ENCODE peak calls at places on chromosome 2, in seven cellular contexts. One of them, this sample, is unnamed.

GRCh38 chr2:154338359-154338967 is 360.0 kb upstream of the KCNJ3 start:
- DNase-seq in activated CD4-positive, alpha-beta T cell treated with anti-CD3 and anti-CD28 coated beads, Interleukin-2, amount 50 U/mL, for 24 hours: no peak
- DNase-seq in nucleus accumbens: no peak
- DNase-seq in sigmoid colon: no peak
- DNase-seq in posterior vena cava: no peak
- DNase-seq in nephron progenitor cell: no peak
- DNase-seq in Calu3: no peak
- DNase-seq in this sample: no peak

GRCh38 chr2:218882463-218882821 is 1.8 kb downstream of the WNT10A start:
- DNase-seq in sigmoid colon: no peak
- DNase-seq in Calu3: no peak
- DNase-seq in activated CD4-positive, alpha-beta T cell treated with anti-CD3 and anti-CD28 coated beads, Interleukin-2, amount 50 U/mL, for 24 hours: no peak
- DNase-seq in posterior vena cava: no peak
- DNase-seq in nephron progenitor cell: no peak
- DNase-seq in nucleus accumbens: no peak
- DNase-seq in this sample: no peak

GRCh38 chr2:13533524-13533922 is 816.8 kb downstream of the TRIB2 start:
- DNase-seq in posterior vena cava: peak; percentile 32
- DNase-seq in Calu3: peak; percentile 56
- DNase-seq in sigmoid colon: no peak
- DNase-seq in nephron progenitor cell: no peak
- DNase-seq in nucleus accumbens: no peak
- DNase-seq in activated CD4-positive, alpha-beta T cell treated with anti-CD3 and anti-CD28 coated beads, Interleukin-2, amount 50 U/mL, for 24 hours: no peak
- DNase-seq in this sample: no peak

GRCh38 chr2:38722271-38723115 is 28.7 kb downstream of the SRSF7 start:
- DNase-seq in posterior vena cava: no peak
- DNase-seq in nephron progenitor cell: no peak
- DNase-seq in nucleus accumbens: no peak
- DNase-seq in activated CD4-positive, alpha-beta T cell treated with anti-CD3 and anti-CD28 coated beads, Interleukin-2, amount 50 U/mL, for 24 hours: peak; percentile 77
- DNase-seq in Calu3: no peak
- DNase-seq in sigmoid colon: no peak
- DNase-seq in this sample: no peak

GRCh38 chr2:8076453-8077284 is 605.2 kb upstream of the ID2 start:
- DNase-seq in sigmoid colon: no peak
- DNase-seq in Calu3: no peak
- DNase-seq in posterior vena cava: no peak
- DNase-seq in activated CD4-positive, alpha-beta T cell treated with anti-CD3 and anti-CD28 coated beads, Interleukin-2, amount 50 U/mL, for 24 hours: no peak
- DNase-seq in nephron progenitor cell: no peak
- DNase-seq in nucleus accumbens: no peak
- DNase-seq in this sample: no peak

GRCh38 chr2:148874868-148875341 is at the start of gene KIF5C:
- DNase-seq in Calu3: peak; percentile 91
- DNase-seq in posterior vena cava: peak; percentile 92
- DNase-seq in activated CD4-positive, alpha-beta T cell treated with anti-CD3 and anti-CD28 coated beads, Interleukin-2, amount 50 U/mL, for 24 hours: peak; percentile 88
- DNase-seq in sigmoid colon: peak; percentile 90
- DNase-seq in nucleus accumbens: peak; percentile 94
- DNase-seq in nephron progenitor cell: peak; percentile 92
- DNase-seq in this sample: no peak

GRCh38 chr2:202689459-202689858 is 54.7 kb downstream of the FAM117B start:
- DNase-seq in nephron progenitor cell: no peak
- DNase-seq in sigmoid colon: no peak
- DNase-seq in posterior vena cava: no peak
- DNase-seq in activated CD4-positive, alpha-beta T cell treated with anti-CD3 and anti-CD28 coated beads, Interleukin-2, amount 50 U/mL, for 24 hours: no peak
- DNase-seq in nucleus accumbens: no peak
- DNase-seq in Calu3: no peak
- DNase-seq in this sample: no peak

GRCh38 chr2:226478121-226478809 is 321.4 kb downstream of the IRS1 start:
- DNase-seq in Calu3: peak; percentile 76
- DNase-seq in activated CD4-positive, alpha-beta T cell treated with anti-CD3 and anti-CD28 coated beads, Interleukin-2, amount 50 U/mL, for 24 hours: no peak
- DNase-seq in sigmoid colon: peak; percentile 78
- DNase-seq in nucleus accumbens: no peak
- DNase-seq in nephron progenitor cell: no peak
- DNase-seq in posterior vena cava: peak; percentile 80
- DNase-seq in this sample: no peak

GRCh38 chr2:11180653-11181052 is 25.4 kb downstream of the SLC66A3 start:
- DNase-seq in sigmoid colon: no peak
- DNase-seq in Calu3: no peak
- DNase-seq in posterior vena cava: no peak
- DNase-seq in nucleus accumbens: no peak
- DNase-seq in activated CD4-positive, alpha-beta T cell treated with anti-CD3 and anti-CD28 coated beads, Interleukin-2, amount 50 U/mL, for 24 hours: no peak
- DNase-seq in nephron progenitor cell: no peak
- DNase-seq in this sample: no peak

GRCh38 chr2:146244131-146244530 is 1600.7 kb upstream of the ACVR2A start:
- DNase-seq in sigmoid colon: no peak
- DNase-seq in Calu3: no peak
- DNase-seq in activated CD4-positive, alpha-beta T cell treated with anti-CD3 and anti-CD28 coated beads, Interleukin-2, amount 50 U/mL, for 24 hours: no peak
- DNase-seq in posterior vena cava: no peak
- DNase-seq in nephron progenitor cell: no peak
- DNase-seq in nucleus accumbens: no peak
- DNase-seq in this sample: no peak

GRCh38 chr2:26681656-26682055 is 10.9 kb upstream of the KCNK3 start:
- DNase-seq in nephron progenitor cell: no peak
- DNase-seq in posterior vena cava: peak; percentile 51
- DNase-seq in nucleus accumbens: no peak
- DNase-seq in sigmoid colon: peak; percentile 25
- DNase-seq in activated CD4-positive, alpha-beta T cell treated with anti-CD3 and anti-CD28 coated beads, Interleukin-2, amount 50 U/mL, for 24 hours: no peak
- DNase-seq in Calu3: no peak
- DNase-seq in this sample: no peak

GRCh38 chr2:129847043-129847442 is 132.4 kb upstream of the RAB6C start:
- DNase-seq in sigmoid colon: no peak
- DNase-seq in activated CD4-positive, alpha-beta T cell treated with anti-CD3 and anti-CD28 coated beads, Interleukin-2, amount 50 U/mL, for 24 hours: no peak
- DNase-seq in posterior vena cava: no peak
- DNase-seq in nucleus accumbens: no peak
- DNase-seq in Calu3: no peak
- DNase-seq in nephron progenitor cell: no peak
- DNase-seq in this sample: no peak

GRCh38 chr2:238615187-238615586 is 188.5 kb downstream of the ASB1 start:
- DNase-seq in Calu3: no peak
- DNase-seq in posterior vena cava: no peak
- DNase-seq in activated CD4-positive, alpha-beta T cell treated with anti-CD3 and anti-CD28 coated beads, Interleukin-2, amount 50 U/mL, for 24 hours: no peak
- DNase-seq in nephron progenitor cell: no peak
- DNase-seq in sigmoid colon: no peak
- DNase-seq in nucleus accumbens: no peak
- DNase-seq in this sample: no peak

GRCh38 chr2:45156605-45157004 is 147.4 kb upstream of the SIX2 start:
- DNase-seq in activated CD4-positive, alpha-beta T cell treated with anti-CD3 and anti-CD28 coated beads, Interleukin-2, amount 50 U/mL, for 24 hours: no peak
- DNase-seq in posterior vena cava: no peak
- DNase-seq in sigmoid colon: no peak
- DNase-seq in nephron progenitor cell: no peak
- DNase-seq in Calu3: no peak
- DNase-seq in nucleus accumbens: no peak
- DNase-seq in this sample: no peak

GRCh38 chr2:27972311-27972710 is 81.8 kb downstream of the BABAM2 start:
- DNase-seq in posterior vena cava: no peak
- DNase-seq in sigmoid colon: no peak
- DNase-seq in Calu3: no peak
- DNase-seq in nephron progenitor cell: no peak
- DNase-seq in activated CD4-positive, alpha-beta T cell treated with anti-CD3 and anti-CD28 coated beads, Interleukin-2, amount 50 U/mL, for 24 hours: no peak
- DNase-seq in nucleus accumbens: no peak
- DNase-seq in this sample: no peak

GRCh38 chr2:180122874-180123273 is 115.8 kb upstream of the CWC22 start:
- DNase-seq in Calu3: no peak
- DNase-seq in sigmoid colon: no peak
- DNase-seq in nephron progenitor cell: no peak
- DNase-seq in nucleus accumbens: no peak
- DNase-seq in activated CD4-positive, alpha-beta T cell treated with anti-CD3 and anti-CD28 coated beads, Interleukin-2, amount 50 U/mL, for 24 hours: no peak
- DNase-seq in posterior vena cava: no peak
- DNase-seq in this sample: no peak

GRCh38 chr2:16568998-16569397 is 96.6 kb downstream of the CYRIA start:
- DNase-seq in posterior vena cava: no peak
- DNase-seq in nucleus accumbens: no peak
- DNase-seq in activated CD4-positive, alpha-beta T cell treated with anti-CD3 and anti-CD28 coated beads, Interleukin-2, amount 50 U/mL, for 24 hours: no peak
- DNase-seq in Calu3: no peak
- DNase-seq in sigmoid colon: no peak
- DNase-seq in nephron progenitor cell: peak; percentile 44
- DNase-seq in this sample: no peak

GRCh38 chr2:60880988-60881932 is at the start of gene REL:
- DNase-seq in Calu3: peak; percentile 96
- DNase-seq in nephron progenitor cell: peak; percentile 94
- DNase-seq in nucleus accumbens: peak; percentile 87
- DNase-seq in posterior vena cava: peak; percentile 97
- DNase-seq in sigmoid colon: peak; percentile 95
- DNase-seq in activated CD4-positive, alpha-beta T cell treated with anti-CD3 and anti-CD28 coated beads, Interleukin-2, amount 50 U/mL, for 24 hours: peak; percentile 80
- DNase-seq in this sample: peak; percentile 74

GRCh38 chr2:137957033-137957432 is 7.2 kb upstream of the HNMT start:
- DNase-seq in sigmoid colon: no peak
- DNase-seq in posterior vena cava: no peak
- DNase-seq in Calu3: no peak
- DNase-seq in nephron progenitor cell: no peak
- DNase-seq in nucleus accumbens: no peak
- DNase-seq in activated CD4-positive, alpha-beta T cell treated with anti-CD3 and anti-CD28 coated beads, Interleukin-2, amount 50 U/mL, for 24 hours: no peak
- DNase-seq in this sample: no peak

GRCh38 chr2:105872142-105872728 is 127.5 kb downstream of the NCK2 start:
- DNase-seq in activated CD4-positive, alpha-beta T cell treated with anti-CD3 and anti-CD28 coated beads, Interleukin-2, amount 50 U/mL, for 24 hours: no peak
- DNase-seq in nephron progenitor cell: no peak
- DNase-seq in sigmoid colon: no peak
- DNase-seq in posterior vena cava: no peak
- DNase-seq in nucleus accumbens: no peak
- DNase-seq in Calu3: no peak
- DNase-seq in this sample: no peak

This sample was measured in CMK.